ENCODE peak calls at places on chromosome 10, in four cellular contexts. W, P, E and V are unnamed samples.

GRCh38 chr10:90313548-90314325 is 544.1 kb downstream of the HTR7 start:
- DNase-seq in W (peak; percentile 67), P (no peak), E (no peak), V (no peak)

GRCh38 chr10:23037561-23037960 is 57.8 kb upstream of the MSRB2 start:
- DNase-seq in E (no peak), P (no peak), W (no peak), V (no peak)

GRCh38 chr10:89163265-89163995 is 43.7 kb downstream of the CH25H start:
- DNase-seq in W (no peak), E (peak; percentile 53), P (no peak), V (no peak)

GRCh38 chr10:92242910-92243671 is 47.8 kb downstream of the CPEB3 start:
- DNase-seq in W (peak; percentile 71), P (peak; percentile 28), E (no peak), V (no peak)

GRCh38 chr10:80630324-80630723 is 92.6 kb downstream of the SH2D4B start:
- DNase-seq in W (no peak), P (no peak), E (no peak), V (no peak)

GRCh38 chr10:97726636-97727178 is 10.2 kb upstream of the ZFYVE27 start:
- DNase-seq in W (peak; percentile 84), P (no peak), E (no peak), V (no peak)

GRCh38 chr10:93746844-93747284 is 10.9 kb upstream of the LGI1 start:
- DNase-seq in W (peak; percentile 98), E (no peak), P (no peak), V (no peak)

GRCh38 chr10:65292551-65292950 is 1633.3 kb upstream of the LRRTM3 start:
- DNase-seq in P (no peak), E (no peak), W (no peak), V (no peak)

GRCh38 chr10:126397640-126398382 is 9.5 kb upstream of the ADAM12 start:
- DNase-seq in W (peak; percentile 100), P (no peak), E (no peak), V (no peak)

GRCh38 chr10:17647316-17647715 is 3.4 kb downstream of the STAM start:
- DNase-seq in P (no peak), W (peak; percentile 35), E (no peak), V (no peak)

GRCh38 chr10:30784896-30785605 is 155.5 kb upstream of the LYZL2 start:
- DNase-seq in W (peak; percentile 82), E (peak; percentile 91), P (peak; percentile 69), V (no peak)

GRCh38 chr10:112970036-112970435 is 20.0 kb downstream of the TCF7L2 start:
- DNase-seq in E (no peak), P (no peak), W (no peak), V (no peak)

GRCh38 chr10:75592014-75592842 is 160.8 kb downstream of the LRMDA start:
- DNase-seq in W (no peak), E (peak; percentile 71), P (no peak), V (no peak)

GRCh38 chr10:101835406-101835805 is 8.2 kb downstream of the KCNIP2 start:
- DNase-seq in W (no peak), E (no peak), P (no peak), V (peak; percentile 32)

GRCh38 chr10:113539789-113540188 is 13.1 kb upstream of the HABP2 start:
- DNase-seq in P (no peak), E (no peak), W (peak; percentile 67), V (no peak)

GRCh38 chr10:62860946-62861345 is 44.8 kb upstream of the EGR2 start:
- DNase-seq in P (peak; percentile 14), W (peak; percentile 33), E (no peak), V (no peak)

GRCh38 chr10:87818505-87819273 is 663 bp upstream of the ATAD1 start:
- DNase-seq in W (peak; percentile 52), E (peak; percentile 59), P (no peak), V (no peak)

DNA sequence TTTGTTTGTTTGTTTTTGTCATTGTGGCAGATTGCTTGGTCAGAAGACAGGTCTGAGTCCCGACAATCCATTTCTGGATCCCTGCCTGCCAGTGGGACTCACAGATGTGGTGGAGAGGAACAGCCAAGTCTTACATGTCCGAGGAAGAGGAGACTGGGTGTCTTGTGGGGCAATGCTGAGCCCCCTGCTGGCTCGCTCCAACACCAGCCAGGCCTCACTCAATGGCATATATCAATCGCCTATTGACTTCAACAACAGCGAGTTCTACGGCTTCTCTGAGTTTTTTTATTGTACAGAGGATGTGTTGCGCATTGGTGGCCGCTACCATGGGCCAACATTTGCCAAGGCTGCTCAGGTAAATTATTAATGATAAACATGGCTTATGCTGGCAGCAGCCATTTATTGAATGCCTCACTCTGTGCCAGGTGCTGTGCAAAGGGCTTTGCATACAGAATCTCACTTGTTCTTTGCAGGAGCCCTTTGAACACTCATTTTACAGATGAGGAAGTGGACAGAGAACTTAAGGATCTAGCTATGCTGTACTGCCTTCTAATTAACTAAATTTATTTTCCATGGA is 33.3 kb downstream of the COX15 start:
- DNase-seq in W (no peak), P (no peak), E (no peak), V (no peak)
- TF ChIP-seq CTCF in W (no peak), P (peak; percentile 19), E (no peak), V (peak; percentile 8)

GRCh38 chr10:121088524-121088923 is 237.4 kb downstream of the WDR11 start:
- DNase-seq in E (no peak), W (no peak), P (no peak), V (no peak)
- TF ChIP-seq CTCF in E (peak; percentile 15), W (no peak), P (peak; percentile 51), V (peak; percentile 73)

DNA sequence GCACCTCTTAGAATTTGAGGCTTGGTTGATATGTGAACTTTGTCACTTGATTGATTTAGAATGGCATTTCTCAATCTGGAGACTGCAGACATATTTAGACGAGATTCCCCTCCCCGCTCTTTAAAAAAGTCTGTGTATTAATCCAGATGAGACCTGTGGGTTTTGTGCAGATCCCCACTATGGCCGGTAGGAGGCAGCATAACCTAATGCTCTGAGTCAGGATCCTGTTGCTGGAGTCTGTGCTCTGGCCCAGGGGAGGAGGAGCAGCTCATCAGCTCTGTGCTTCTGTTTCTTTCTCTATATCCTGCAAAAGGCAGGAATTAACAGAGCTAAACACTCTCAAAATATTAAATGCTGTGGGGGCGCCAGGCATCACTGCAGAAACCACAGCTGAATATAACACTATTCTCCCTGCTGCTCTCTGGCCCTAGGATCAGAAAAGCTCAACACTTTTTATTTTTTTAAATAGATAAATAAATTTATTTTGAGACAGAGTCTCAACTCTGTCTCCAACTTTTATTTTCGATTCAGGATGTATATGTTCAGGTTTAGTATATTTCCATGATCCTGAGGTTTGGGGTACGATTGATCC is 23.9 kb upstream of the SEPHS1 start:
- DNase-seq in P (peak; percentile 73), E (no peak), W (peak; percentile 70), V (no peak)
- TF ChIP-seq CTCF in P (peak; percentile 97), E (peak; percentile 88), W (peak; percentile 99), V (peak; percentile 96)

GRCh38 chr10:49379596-49380410 is 16.1 kb downstream of the DRGX start:
- DNase-seq in P (no peak), E (no peak), W (no peak), V (no peak)
- TF ChIP-seq CTCF in P (peak; percentile 37), E (no peak), W (peak; percentile 1), V (peak; percentile 38)

GRCh38 chr10:104834580-104834979 is 193.5 kb downstream of the SORCS3 start:
- DNase-seq in E (no peak), W (no peak), P (no peak), V (no peak)
- TF ChIP-seq CTCF in E (no peak), W (no peak), P (no peak), V (no peak)

GRCh38 chr10:3942930-3943489 is 158.0 kb upstream of the KLF6 start:
- DNase-seq in W (no peak), E (no peak), P (no peak), V (no peak)
- TF ChIP-seq CTCF in W (no peak), E (no peak), P (no peak), V (no peak)

GRCh38 chr10:132397671-132398565 is 918 bp downstream of the PWWP2B start:
- DNase-seq in E (peak; percentile 85), W (peak; percentile 59), P (no peak), V (no peak)
- TF ChIP-seq CTCF in E (no peak), W (no peak), P (peak; percentile 17), V (no peak)

GRCh38 chr10:71765907-71766716 is 7.2 kb downstream of the VSIR start:
- DNase-seq in E (peak; percentile 85), P (no peak), W (no peak), V (peak; percentile 62)

GRCh38 chr10:71763352-71764127 is 9.8 kb downstream of the VSIR start:
- DNase-seq in P (no peak), E (no peak), W (peak; percentile 25), V (no peak)

GRCh38 chr10:71767420-71768035 is 5.8 kb downstream of the VSIR start:
- DNase-seq in E (peak; percentile 93), W (peak; percentile 42), P (no peak), V (peak; percentile 64)

GRCh38 chr10:71766717-71767419 is 6.5 kb downstream of the VSIR start:
- DNase-seq in P (no peak), W (peak; percentile 98), E (peak; percentile 94), V (peak; percentile 59)

DNA sequence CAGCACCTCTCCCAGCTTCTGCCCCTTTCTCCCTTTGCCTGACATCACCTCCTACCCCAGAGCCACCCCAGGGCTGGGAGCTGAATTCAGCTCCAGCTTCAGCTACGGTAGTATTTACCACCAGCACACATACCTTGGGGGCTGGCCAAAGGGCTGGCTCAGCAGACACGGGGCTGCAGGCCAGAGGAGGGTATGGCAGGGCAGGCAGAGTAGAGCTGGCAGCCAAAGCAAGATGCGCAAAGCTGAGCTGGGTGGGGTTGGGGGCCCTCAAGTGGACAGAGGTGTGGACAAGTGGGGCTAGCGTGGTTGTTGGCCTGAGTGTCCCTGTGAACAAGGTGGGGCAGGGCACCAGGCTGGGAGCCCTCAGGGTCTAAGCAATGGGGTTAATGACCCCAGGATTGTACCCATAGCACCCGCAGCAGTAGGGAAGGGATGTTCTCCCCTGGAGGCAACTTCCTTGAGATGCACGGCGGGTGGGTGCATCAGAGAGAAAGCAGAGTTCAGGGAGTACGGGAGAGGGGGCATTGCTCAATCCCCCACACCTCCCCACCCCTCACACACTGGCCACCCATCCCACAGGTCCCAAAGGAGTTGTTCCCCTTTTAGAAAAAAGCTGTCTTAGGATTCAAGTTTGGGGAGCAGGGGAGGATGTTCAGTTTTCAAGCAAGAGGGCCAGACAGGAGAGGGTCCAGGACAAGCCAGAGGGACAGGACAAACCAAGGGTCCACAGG is 8.0 kb downstream of the VSIR start:
- DNase-seq in W (peak; percentile 69), P (no peak), E (no peak), V (peak; percentile 76)
- TF ChIP-seq CTCF in W (no peak), P (no peak), E (no peak), V (no peak)

DNA sequence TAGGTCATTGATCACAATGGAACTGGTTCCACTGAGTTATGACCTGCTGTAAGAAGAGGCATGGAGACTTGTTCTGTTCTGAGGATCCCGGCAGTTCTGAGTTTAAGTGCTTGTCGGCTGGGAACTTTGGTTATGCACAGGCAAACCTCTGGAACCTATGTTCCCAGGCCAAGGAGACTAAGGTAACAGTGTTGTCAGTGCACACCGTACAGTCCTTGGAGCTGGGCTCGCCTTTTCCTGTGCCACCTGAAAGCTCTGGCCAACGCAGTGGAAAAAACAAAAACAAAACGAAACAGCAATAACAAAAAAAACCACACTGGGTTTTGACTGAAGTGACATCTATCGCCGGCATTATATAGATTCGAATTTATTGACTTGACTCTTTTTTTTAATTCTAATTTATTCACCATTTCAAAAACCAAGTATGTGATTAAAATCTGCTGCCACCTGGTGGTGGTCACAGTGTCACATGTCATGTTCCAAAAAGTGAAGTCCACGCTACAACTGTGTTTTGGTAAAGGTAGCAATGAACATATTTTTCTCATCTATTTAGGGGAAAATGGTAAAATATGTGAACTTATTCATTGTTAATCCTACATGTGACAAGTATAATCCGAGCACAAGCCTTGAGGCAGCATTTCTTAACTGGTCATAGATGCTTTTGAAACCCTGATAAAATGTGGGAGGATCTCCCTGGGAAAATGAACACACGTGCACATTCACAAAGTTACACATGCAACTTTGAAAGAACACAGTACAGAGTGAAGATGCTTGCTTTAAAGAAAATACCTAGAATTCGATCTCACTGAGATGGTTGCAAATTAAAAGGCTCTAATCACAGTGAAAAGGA is 113.8 kb upstream of the PPP2R2D start:
- DNase-seq in P (peak; percentile 61), E (no peak), W (peak; percentile 8), V (no peak)
- TF ChIP-seq CTCF in P (peak; percentile 94), E (peak; percentile 78), W (peak; percentile 51), V (peak; percentile 87)